ENCODE peak calls at places on chromosomes 2 and 18, in five cellular contexts. S is AG10803, V is brain microvascular endothelial cell, D is AG04449, G is GM12865. F is an unnamed sample.

GRCh38 chr18:10230072-10230471 is 224.4 kb upstream of the APCDD1 start:
- DNase-seq in S (peak), V (peak), D (peak), G (peak), F (no peak)

GRCh38 chr2:124713969-124714368 is 688.9 kb downstream of the CNTNAP5 start:
- DNase-seq in D (no peak), V (no peak), S (no peak), G (no peak), F (no peak)

GRCh38 chr2:146992057-146992456 is 852.8 kb upstream of the ACVR2A start:
- DNase-seq in V (no peak), D (no peak), S (no peak), G (no peak), F (no peak)

GRCh38 chr2:127859712-127860085 is 1.7 kb upstream of the POLR2D start:
- DNase-seq in D (no peak), G (peak), S (no peak), V (no peak), F (no peak)

GRCh38 chr2:235607541-235608199 is 113.8 kb downstream of the AGAP1 start:
- DNase-seq in G (no peak), V (peak), S (peak), D (no peak), F (no peak)

GRCh38 chr2:66577331-66578041 is 142.6 kb downstream of the MEIS1 start:
- DNase-seq in G (no peak), S (no peak), D (no peak), V (no peak), F (peak)

GRCh38 chr2:37365669-37366068 is 21.2 kb downstream of the QPCT start:
- DNase-seq in D (no peak), V (no peak), G (peak), S (peak), F (no peak)

GRCh38 chr2:234980476-234981187 is 28.8 kb downstream of the SH3BP4 start:
- DNase-seq in V (peak), G (no peak), S (no peak), D (no peak), F (no peak)

GRCh38 chr18:59033361-59033760 is 106.3 kb upstream of the SEC11C start:
- DNase-seq in S (no peak), V (no peak), G (no peak), D (no peak), F (no peak)

GRCh38 chr2:101912545-101912944 is 79.2 kb upstream of the IL1R2 start:
- DNase-seq in S (no peak), G (peak), V (no peak), D (no peak), F (no peak)

GRCh38 chr2:206154197-206154596 is 5.0 kb downstream of the NDUFS1 start:
- DNase-seq in V (no peak), D (no peak), G (peak), S (peak), F (no peak)

GRCh38 chr2:98623657-98624056 is 15.3 kb downstream of the UNC50 start:
- DNase-seq in V (no peak), D (no peak), G (no peak), S (no peak), F (no peak)

GRCh38 chr2:144801766-144802165 is 281.8 kb upstream of the ZEB2 start:
- DNase-seq in V (peak), G (no peak), D (peak), S (peak), F (no peak)

GRCh38 chr2:19667085-19667484 is 234.7 kb downstream of the TTC32 start:
- DNase-seq in G (no peak), V (peak), S (peak), D (no peak), F (no peak)

DNA sequence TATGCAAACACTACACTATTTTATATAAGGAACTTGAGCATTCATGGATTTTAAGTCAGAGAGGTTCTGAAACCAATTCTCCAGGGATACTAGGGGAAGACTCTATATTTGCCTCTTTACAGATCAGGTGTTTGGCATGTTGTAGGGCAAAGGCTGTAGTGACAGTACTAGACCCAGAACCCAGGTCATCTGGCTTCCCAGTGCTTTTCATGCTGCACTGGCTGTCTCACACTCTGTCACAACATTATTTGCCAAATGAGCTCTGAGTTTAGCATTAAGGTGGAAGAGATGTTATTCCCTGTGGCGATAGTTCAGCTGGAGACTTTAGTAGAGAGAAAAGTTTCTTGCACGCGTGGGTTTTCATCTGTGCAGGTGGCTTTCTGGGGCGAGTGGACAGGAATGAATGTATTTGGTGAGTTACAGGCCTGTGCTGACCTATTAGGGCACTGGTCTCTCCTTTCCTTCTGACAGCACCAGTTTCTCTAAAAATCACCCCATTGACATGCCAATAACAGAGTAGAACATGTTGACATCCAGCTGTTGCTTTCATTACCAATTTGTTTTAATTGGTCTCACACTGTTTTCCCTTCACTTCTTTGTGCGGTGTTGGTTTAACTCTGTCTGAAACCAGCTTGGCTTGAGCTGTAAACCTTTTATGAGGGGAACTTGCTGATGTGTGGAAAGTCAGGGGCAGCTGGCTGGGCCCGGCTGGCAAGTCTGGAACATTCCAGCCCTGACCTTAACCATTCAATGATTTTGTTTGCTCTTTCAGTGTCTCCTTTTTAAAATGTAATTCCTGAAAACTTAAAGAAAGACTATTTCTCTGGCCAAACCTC is 643.0 kb upstream of the FAM98A start:
- DNase-seq in S (no peak), D (no peak), G (no peak), V (no peak), F (no peak)
- TF ChIP-seq CTCF in S (no peak), D (no peak), G (no peak), V (no peak), F (no peak)

DNA sequence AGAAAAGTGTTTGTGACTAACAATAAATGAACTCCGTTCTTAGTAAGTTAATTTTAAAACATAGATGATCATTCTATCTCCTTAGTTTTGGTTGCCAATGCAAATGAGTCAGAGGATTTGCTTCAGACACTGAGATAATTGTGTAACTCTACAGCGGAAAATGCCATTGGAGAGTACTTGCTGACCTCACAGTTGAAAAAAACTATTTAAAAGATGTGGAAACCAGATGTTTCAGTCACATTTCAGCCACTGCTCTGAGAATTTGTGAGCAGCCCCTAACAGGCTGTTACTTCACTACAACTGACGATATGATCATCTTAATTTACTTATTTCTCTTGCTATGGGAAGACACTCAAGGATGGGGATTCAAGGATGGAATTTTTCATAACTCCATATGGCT is at the start of gene TNFAIP6:
- DNase-seq in S (peak), V (peak), G (no peak), D (peak), F (peak)
- H3K4me3 ChIP-seq in S (peak), V (peak), G (no peak), D (no peak), F (no peak)

DNA sequence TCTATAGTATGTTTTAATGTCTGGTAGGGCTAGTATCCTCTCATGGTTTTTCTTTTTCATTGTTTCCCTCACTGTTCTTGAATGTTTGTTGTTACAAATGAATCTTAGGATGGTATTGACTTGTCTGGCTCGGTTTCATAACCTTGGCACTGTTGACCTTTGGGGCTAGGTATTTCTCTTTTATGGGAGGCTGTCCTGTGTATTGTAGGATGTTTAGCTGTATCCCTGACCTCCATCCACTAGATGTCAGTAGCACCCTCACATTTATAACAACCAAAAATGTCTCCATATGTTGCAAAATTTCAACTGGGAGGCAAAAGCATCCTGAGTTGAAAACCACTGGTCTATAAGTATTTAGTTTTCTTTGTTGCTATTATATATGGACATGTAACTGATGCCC is 7.0 kb upstream of the AOX1 start:
- DNase-seq in G (peak), V (peak), S (peak), D (no peak), F (no peak)
- TF ChIP-seq CTCF in G (peak), V (peak), S (peak), D (peak), F (peak)

DNA sequence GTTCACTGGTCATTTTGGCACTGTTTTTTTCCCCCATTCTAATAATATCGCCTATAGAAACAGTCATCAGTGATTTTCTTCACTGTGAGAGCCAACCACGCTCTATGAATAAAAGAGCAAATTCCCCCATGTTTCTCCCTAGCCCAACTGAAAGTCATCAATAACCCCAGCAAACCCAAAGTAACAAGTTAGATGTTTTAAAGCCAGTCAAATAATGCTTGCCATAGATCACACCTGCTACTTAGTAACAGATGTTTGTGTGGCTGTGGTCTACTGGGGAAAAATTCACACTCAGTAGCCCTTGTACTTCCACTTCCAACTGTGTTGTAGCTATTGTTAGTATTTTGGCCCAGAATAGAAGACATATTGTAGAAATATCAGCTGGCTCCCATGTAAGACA is 522.2 kb downstream of the EPHA4 start:
- DNase-seq in S (no peak), V (no peak), D (no peak), G (peak), F (no peak)
- H3K4me3 ChIP-seq in S (no peak), V (no peak), D (no peak), G (no peak), F (no peak)

GRCh38 chr2:137888845-137889244 is 75.4 kb upstream of the HNMT start:
- DNase-seq in D (no peak), V (peak), G (peak), S (no peak), F (no peak)
- TF ChIP-seq CTCF in D (peak), V (peak), G (peak), S (peak), F (peak)

F was measured in uterus.